ENCODE peak calls at places on chromosomes 3 and 15, in five cellular contexts. N is upper lobe of right lung, O is adrenal gland, Q is heart left ventricle, A is psoas muscle. J is an unnamed sample. For H3K4me1, the result is how much of the 10 kb centered on the place peaks cover.

GRCh38 chr3:169026543-169027181 is 636.9 kb downstream of the MECOM start:
- DNase-seq in O (no peak), A (no peak), Q (no peak), N (no peak), J (no peak)

GRCh38 chr3:50674349-50675178 is at the start of gene DOCK3:
- DNase-seq in O (peak), Q (peak), A (peak), N (peak), J (no peak)

GRCh38 chr3:78872195-78872594 is 895.6 kb downstream of the ROBO1 start:
- DNase-seq in O (peak), A (no peak), Q (peak), N (no peak), J (no peak)

GRCh38 chr15:39860200-39860599 is 59.9 kb downstream of the GPR176 start:
- DNase-seq in O (peak), N (no peak), Q (no peak), A (no peak), J (no peak)

GRCh38 chr15:71329041-71329440 is 213.8 kb downstream of the THSD4 start:
- DNase-seq in O (peak), A (no peak), N (no peak), Q (peak), J (peak)

GRCh38 chr15:85684174-85684710 is 110.5 kb downstream of the KLHL25 start:
- DNase-seq in A (no peak), Q (no peak), O (no peak), N (no peak), J (no peak)

GRCh38 chr3:99721633-99722007 is 83.2 kb downstream of the COL8A1 start:
- DNase-seq in Q (no peak), O (no peak), A (no peak), N (no peak), J (no peak)

GRCh38 chr15:38857814-38858213 is 293.2 kb upstream of the RASGRP1 start:
- DNase-seq in N (no peak), Q (no peak), A (no peak), O (no peak), J (no peak)

GRCh38 chr3:31571325-31571724 is 38.6 kb downstream of the STT3B start:
- DNase-seq in O (no peak), A (no peak), Q (no peak), N (no peak), J (no peak)

GRCh38 chr15:34365836-34366235 is 1.2 kb downstream of the LPCAT4 start:
- DNase-seq in Q (no peak), O (no peak), A (no peak), N (no peak), J (no peak)

GRCh38 chr15:41847981-41848380 is 9.3 kb downstream of the PLA2G4B start:
- DNase-seq in N (no peak), A (no peak), Q (no peak), O (no peak), J (no peak)

GRCh38 chr15:38941399-38941953 is 376.9 kb upstream of the RASGRP1 start:
- DNase-seq in N (no peak), A (no peak), Q (no peak), O (no peak), J (no peak)

GRCh38 chr3:127982155-127982554 is 67.1 kb downstream of the KBTBD12 start:
- DNase-seq in O (no peak), N (no peak), A (no peak), Q (no peak), J (no peak)

GRCh38 chr3:36546196-36546595 is 165.9 kb downstream of the STAC start:
- DNase-seq in A (no peak), O (no peak), Q (no peak), N (no peak), J (no peak)

GRCh38 chr3:169228522-169228921 is 435.0 kb downstream of the MECOM start:
- DNase-seq in Q (no peak), A (no peak), O (no peak), N (no peak), J (no peak)

GRCh38 chr15:83282859-83283812 is 1.3 kb downstream of the BNC1 start:
- DNase-seq in A (peak), O (no peak), N (no peak), Q (peak), J (no peak)

GRCh38 chr15:48473667-48474066 is 142.4 kb downstream of the DUT start:
- DNase-seq in N (no peak), Q (no peak), A (no peak), O (no peak), J (no peak)

GRCh38 chr3:78268087-78268486 is 1228.2 kb downstream of the ROBO2 start:
- DNase-seq in Q (no peak), O (no peak), N (no peak), A (no peak), J (no peak)

GRCh38 chr15:43433160-43433559 is 59.8 kb downstream of the TP53BP1 start:
- DNase-seq in O (no peak), A (no peak), Q (no peak), N (no peak), J (no peak)

GRCh38 chr15:68816795-68817303 is 3.8 kb downstream of the ANP32A start:
- DNase-seq in Q (no peak), A (no peak), N (no peak), O (no peak), J (no peak)

GRCh38 chr15:30008156-30008555 is 74.6 kb upstream of the GOLGA8J start:
- DNase-seq in Q (no peak), N (no peak), A (no peak), O (no peak), J (no peak)

GRCh38 chr15:74978503-74978902 is 16.9 kb upstream of the SCAMP5 start:
- DNase-seq in O (peak), Q (no peak), A (no peak), N (no peak), J (no peak)

GRCh38 chr3:14725564-14726420 is 50.9 kb downstream of the C3orf20 start:
- DNase-seq in N (no peak), O (peak), Q (peak), A (peak), J (peak)

GRCh38 chr15:55234800-55235104 is 38.0 kb upstream of the RSL24D1 start:
- DNase-seq in Q (no peak), O (no peak), A (no peak), N (no peak), J (no peak)

GRCh38 chr3:185930393-185931107 is 7.3 kb downstream of the TRA2B start:
- DNase-seq in Q (no peak), N (no peak), O (no peak), A (no peak), J (no peak)
- H3K4me1 ChIP-seq in Q (half or more), N (half or more), O (half or more), A (half or more), J (under half)

GRCh38 chr3:184234224-184234623 is 4.8 kb downstream of the VWA5B2 start:
- DNase-seq in Q (peak), A (peak), O (peak), N (peak), J (peak)
- TF ChIP-seq CTCF in Q (no peak), A (no peak), O (peak), N (no peak), J (no peak)

GRCh38 chr3:64895095-64895494 is 207.3 kb upstream of the ADAMTS9 start:
- DNase-seq in O (no peak), N (no peak), Q (no peak), A (no peak), J (no peak)

GRCh38 chr3:64892664-64893309 is 205.0 kb upstream of the ADAMTS9 start:
- DNase-seq in Q (no peak), A (no peak), N (no peak), O (no peak), J (no peak)

GRCh38 chr3:64900220-64900619 is 212.4 kb upstream of the ADAMTS9 start:
- DNase-seq in N (no peak), O (no peak), A (no peak), Q (peak), J (no peak)

GRCh38 chr3:64898941-64899340 is 211.1 kb upstream of the ADAMTS9 start:
- DNase-seq in Q (no peak), O (no peak), A (no peak), N (no peak), J (no peak)

DNA sequence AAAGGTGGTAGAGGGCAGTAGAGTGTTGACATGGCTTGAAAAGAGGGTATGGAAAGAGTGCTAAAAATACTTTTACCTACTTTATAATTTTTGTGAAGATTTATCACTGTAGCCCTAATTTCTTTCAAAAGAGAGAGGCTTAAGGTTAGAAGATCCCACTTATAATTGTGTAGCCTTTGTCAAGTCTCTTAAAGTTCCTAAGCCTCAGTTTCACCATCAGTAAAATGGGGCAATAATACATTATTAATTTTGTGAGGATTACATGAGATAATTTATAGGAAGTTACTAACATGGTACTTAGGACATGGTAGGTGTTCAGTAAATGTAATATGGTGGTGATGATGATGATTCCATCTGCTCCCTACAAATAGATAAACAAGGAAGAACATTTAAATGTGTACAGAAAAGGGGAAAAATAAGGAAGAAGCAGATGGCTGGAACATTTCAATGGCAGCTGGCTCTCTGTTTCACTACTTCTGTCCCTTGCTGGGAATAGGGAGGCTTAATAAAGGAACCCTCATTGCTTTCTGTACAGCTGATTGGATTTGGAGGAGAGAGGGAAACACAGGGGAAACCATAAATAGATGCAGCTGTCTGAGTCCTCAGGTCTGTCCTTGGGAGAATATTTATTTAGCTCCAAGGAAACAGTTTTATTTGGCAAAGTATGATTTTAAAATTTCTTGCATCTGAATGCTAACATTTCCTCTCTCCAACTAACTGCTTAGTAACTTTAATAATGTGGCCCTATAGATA is 208.5 kb upstream of the ADAMTS9 start:
- DNase-seq in Q (no peak), A (no peak), O (no peak), N (no peak), J (no peak)
- H3K4me1 ChIP-seq in Q (under half), A (under half), O (under half), N (under half), J (under half)

DNA sequence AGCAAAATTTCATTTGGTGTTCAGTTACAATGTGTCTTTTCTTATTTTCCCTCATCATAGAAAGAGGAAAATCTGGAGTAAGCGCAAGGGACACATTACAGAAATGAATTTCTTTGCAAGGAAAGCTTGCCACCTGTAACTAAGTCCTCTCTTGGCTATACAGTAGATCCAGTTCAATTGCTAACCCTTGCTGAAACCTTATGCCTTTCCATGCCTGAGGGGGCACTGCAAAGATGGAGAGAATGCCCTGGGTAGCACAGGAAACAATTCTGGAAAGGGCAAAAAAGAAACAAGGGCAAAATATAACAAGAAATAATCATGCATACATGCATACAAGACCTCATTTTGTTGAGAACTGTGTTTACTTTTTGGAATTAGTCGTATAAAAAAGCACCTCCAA is 4.3 kb downstream of the CADM2 start:
- DNase-seq in A (no peak), O (no peak), N (no peak), Q (no peak), J (no peak)
- TF ChIP-seq CTCF in A (no peak), O (no peak), N (no peak), Q (no peak), J (no peak)

DNA sequence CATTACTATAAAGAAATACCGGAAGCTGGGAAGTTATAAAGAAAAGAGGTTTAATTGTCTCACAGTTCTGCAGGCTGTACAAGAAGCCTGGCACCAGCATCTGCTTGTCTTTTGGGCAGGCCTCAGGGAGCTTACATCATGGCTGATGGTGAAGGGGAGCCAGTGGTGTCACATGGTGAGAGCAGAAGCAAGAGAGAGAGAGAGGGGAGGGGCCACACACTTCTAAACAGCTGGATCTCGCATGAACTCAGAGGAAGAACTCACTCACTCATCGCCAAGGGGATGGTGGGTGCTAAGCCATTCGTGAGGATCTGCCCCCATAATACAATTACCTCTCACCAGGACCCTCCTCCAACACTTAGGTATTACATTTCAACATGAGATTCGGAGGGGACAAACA is 51.8 kb upstream of the ANKRD34C start:
- DNase-seq in A (no peak), Q (no peak), O (no peak), N (no peak), J (no peak)
- H3K4me1 ChIP-seq in A (under half), Q (under half), O (under half), N (under half), J (under half)

GRCh38 chr15:88603885-88604284 is 17.3 kb upstream of the AEN start:
- DNase-seq in O (no peak), Q (no peak), N (no peak), A (no peak), J (no peak)
- TF ChIP-seq CTCF in O (no peak), Q (no peak), N (no peak), A (no peak), J (no peak)

DNA sequence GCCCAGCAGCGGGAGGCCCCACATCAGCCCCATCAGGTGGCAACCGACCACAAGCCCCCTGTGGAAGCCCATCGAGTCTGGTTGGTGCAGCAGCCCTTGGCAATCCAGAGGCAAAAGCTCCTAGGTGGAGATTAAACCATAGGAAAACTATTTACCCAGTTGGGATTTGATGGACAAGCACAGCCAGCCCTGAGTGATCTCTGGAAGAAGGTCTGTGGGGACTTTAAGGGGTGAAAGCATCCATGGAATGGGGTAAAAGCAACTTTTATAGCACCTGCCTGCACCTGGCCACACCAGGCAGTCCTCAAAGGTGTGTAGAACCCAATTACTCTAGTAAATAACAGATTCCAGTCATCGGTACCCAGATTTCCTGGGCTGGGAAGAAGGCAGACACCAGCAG is 206.3 kb downstream of the IGSF11 start:
- DNase-seq in Q (no peak), O (no peak), N (no peak), A (no peak), J (no peak)
- H3K4me1 ChIP-seq in Q (under half), O (under half), N (under half), A (under half), J (under half)

GRCh38 chr15:81046290-81046689 is 45.6 kb downstream of the TLNRD1 start:
- DNase-seq in N (no peak), O (no peak), A (no peak), Q (no peak), J (no peak)
- TF ChIP-seq CTCF in N (no peak), O (no peak), A (no peak), Q (no peak), J (no peak)